ENCODE peak calls at places on chromosomes 6 and 20, in ten cellular contexts. C, A, J, M, R, O, P, B, W and Y are unnamed samples.

GRCh38 chr6:4776493-4776966 is 326 bp downstream of the CDYL start:
- DNase-seq in P (peak; percentile 73), O (no peak), A (no peak), W (no peak), R (peak; percentile 49), C (no peak), J (peak; percentile 41), B (no peak), M (no peak), Y (no peak)

GRCh38 chr6:152351110-152351509 is 286.1 kb downstream of the SYNE1 start:
- DNase-seq in J (no peak), C (no peak), O (no peak), A (no peak), M (no peak), W (no peak), R (no peak), B (no peak), P (no peak), Y (no peak)

GRCh38 chr6:111710911-111711310 is 105.2 kb upstream of the TRAF3IP2 start:
- DNase-seq in B (no peak), M (no peak), J (no peak), C (no peak), R (no peak), O (no peak), A (no peak), P (no peak), W (no peak), Y (no peak)

GRCh38 chr20:62018437-62019143 is 47.1 kb downstream of the TAF4 start:
- DNase-seq in W (no peak), C (no peak), M (no peak), B (no peak), R (no peak), O (no peak), P (no peak), A (no peak), J (no peak), Y (no peak)

GRCh38 chr6:116531675-116532570 is 13.6 kb downstream of the TRAPPC3L start:
- DNase-seq in J (peak; percentile 32), M (peak; percentile 55), W (no peak), C (peak; percentile 47), A (peak; percentile 43), B (peak; percentile 57), P (peak; percentile 54), R (peak; percentile 88), O (no peak), Y (peak; percentile 91)

GRCh38 chr6:128498244-128498643 is 22.2 kb downstream of the PTPRK start:
- DNase-seq in P (no peak), C (no peak), R (no peak), O (no peak), W (no peak), J (no peak), M (no peak), A (no peak), B (no peak), Y (no peak)

GRCh38 chr20:33490023-33490933 is at the start of gene CBFA2T2:
- DNase-seq in W (peak; percentile 36), A (no peak), P (no peak), O (peak; percentile 39), R (no peak), M (no peak), J (peak; percentile 50), C (no peak), B (peak; percentile 25), Y (peak; percentile 70)

GRCh38 chr20:10876558-10876957 is 202.8 kb upstream of the JAG1 start:
- DNase-seq in C (no peak), A (no peak), J (no peak), O (no peak), R (no peak), P (no peak), M (no peak), B (no peak), W (no peak), Y (peak; percentile 51)

GRCh38 chr20:53901064-53901463 is 169.3 kb downstream of the BCAS1 start:
- DNase-seq in B (peak; percentile 74), A (no peak), W (no peak), C (no peak), P (no peak), J (no peak), O (no peak), M (no peak), R (no peak), Y (peak; percentile 63)

GRCh38 chr6:45933855-45934254 is 81.8 kb downstream of the CLIC5 start:
- DNase-seq in A (no peak), P (no peak), C (no peak), B (no peak), W (no peak), M (no peak), R (no peak), J (no peak), O (no peak), Y (peak; percentile 82)

GRCh38 chr20:34705008-34705382 is 851 bp downstream of the TP53INP2 start:
- DNase-seq in M (no peak), W (no peak), R (no peak), C (no peak), O (no peak), J (no peak), A (no peak), B (no peak), P (no peak), Y (no peak)

GRCh38 chr20:22438926-22439325 is 145.4 kb downstream of the FOXA2 start:
- DNase-seq in C (no peak), B (no peak), M (no peak), A (no peak), R (peak; percentile 55), P (no peak), J (no peak), W (no peak), O (no peak), Y (no peak)

GRCh38 chr20:6164421-6165341 is 41.9 kb upstream of the FERMT1 start:
- DNase-seq in B (peak; percentile 18), M (no peak), R (no peak), W (no peak), O (no peak), J (peak; percentile 54), A (peak; percentile 60), C (no peak), P (no peak), Y (peak; percentile 33)

GRCh38 chr20:25470045-25470444 is 62.6 kb downstream of the GINS1 start:
- DNase-seq in R (peak; percentile 86), P (no peak), W (no peak), J (no peak), O (no peak), B (peak; percentile 51), A (no peak), M (peak; percentile 55), C (peak; percentile 31), Y (peak; percentile 61)

GRCh38 chr20:62875419-62876355 is 14.1 kb upstream of the TCFL5 start:
- DNase-seq in P (peak; percentile 74), M (peak; percentile 58), A (peak; percentile 74), O (peak; percentile 91), B (peak; percentile 42), W (peak; percentile 69), C (peak; percentile 78), R (peak; percentile 85), J (peak; percentile 68), Y (peak; percentile 82)

GRCh38 chr6:107866606-107867301 is 42.6 kb upstream of the SCML4 start:
- DNase-seq in A (no peak), B (peak; percentile 46), R (peak; percentile 77), M (no peak), P (no peak), J (no peak), C (no peak), W (no peak), O (no peak), Y (peak; percentile 61)
- TF ChIP-seq CTCF in A (peak; percentile 26), B (peak; percentile 55), R (peak; percentile 64), M (peak; percentile 15), P (no peak), J (no peak), C (peak; percentile 68), W (no peak), O (peak; percentile 56), Y (peak; percentile 58)

DNA sequence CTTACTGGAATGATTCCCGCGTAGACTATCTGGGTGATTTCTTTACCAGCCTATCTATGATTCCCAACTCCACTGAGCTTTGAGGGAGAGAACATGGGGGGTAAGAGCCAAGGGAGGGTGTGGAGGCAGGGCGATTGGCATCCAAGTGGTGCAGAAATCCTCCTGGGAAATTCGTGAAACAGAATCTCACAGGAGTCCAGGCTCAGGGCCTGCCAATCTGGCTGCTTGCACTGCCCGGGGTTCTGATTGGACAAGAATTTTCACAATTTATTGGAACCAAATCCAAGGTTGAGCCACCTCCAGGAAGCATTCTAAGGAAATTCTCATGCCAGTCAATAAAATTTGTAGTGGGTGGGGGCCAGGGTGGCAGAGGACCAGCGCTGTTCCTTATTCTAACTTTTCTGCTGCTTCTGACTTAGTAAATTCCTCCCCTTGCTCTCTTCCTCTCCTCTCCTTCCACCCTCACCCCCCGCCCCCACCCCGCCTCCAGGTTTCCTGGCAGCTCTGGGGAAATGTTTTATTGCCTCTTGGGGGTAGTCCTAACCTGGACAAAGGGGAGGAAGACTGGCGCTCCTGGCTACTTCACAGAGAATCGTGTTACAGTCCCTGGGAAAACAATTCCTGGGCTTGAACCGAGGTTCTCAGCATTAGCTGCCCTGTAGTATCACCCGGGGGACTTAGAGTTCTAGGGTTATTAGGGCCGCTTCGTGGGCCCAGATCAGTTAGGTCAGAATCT is 3.1 kb downstream of the BMP6 start:
- DNase-seq in O (no peak), B (no peak), C (no peak), J (no peak), M (no peak), P (no peak), W (no peak), A (no peak), R (peak; percentile 59), Y (no peak)
- H3K4me3 ChIP-seq in O (peak overlapping the region; percentile 66), B (no peak overlapping the region), C (no peak overlapping the region), J (no peak overlapping the region), M (no peak overlapping the region), P (no peak overlapping the region), W (peak overlapping the region; percentile 59), A (no peak overlapping the region), R (peak overlapping the region; percentile 74), Y (peak overlapping the region; percentile 23)

DNA sequence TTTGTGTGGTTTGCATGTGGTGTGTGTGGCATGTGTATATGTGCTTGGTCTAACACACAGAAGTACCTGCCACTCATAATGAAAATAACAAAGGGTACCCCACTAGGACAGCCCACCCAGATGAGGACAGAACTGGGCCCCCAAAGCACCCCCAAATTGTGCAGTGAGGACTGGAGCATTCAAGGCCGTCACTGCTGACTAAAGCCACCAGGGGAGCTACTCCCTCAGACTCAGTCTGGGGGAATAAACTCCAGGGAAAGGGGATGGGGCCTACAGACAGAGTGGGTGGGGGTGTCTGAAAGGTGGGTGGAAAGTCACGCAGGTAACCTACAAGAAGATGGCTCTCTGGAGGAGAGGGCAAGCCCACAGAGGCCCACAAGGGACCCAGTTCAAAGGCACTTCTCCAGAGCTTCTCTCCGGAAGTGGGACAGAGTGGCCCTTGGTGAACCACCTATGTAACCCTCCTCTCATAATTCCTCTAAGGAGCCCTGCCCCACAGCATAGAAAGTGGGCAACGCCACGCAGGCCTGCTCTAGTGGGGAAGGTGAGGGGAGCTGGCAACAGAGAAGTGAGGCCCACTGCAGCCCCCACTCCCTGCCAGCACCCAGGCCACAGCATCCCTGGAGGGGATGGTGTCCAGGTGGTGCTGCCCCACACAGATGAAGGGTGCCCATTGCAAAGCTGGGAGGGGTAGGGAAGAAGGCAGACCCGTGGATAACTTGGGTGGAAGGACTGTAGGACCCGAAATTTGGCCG is 122.8 kb upstream of the MAFB start:
- DNase-seq in B (no peak), R (peak; percentile 27), W (no peak), J (no peak), M (no peak), C (no peak), O (no peak), P (no peak), A (no peak), Y (no peak)
- TF ChIP-seq CTCF in B (no peak), R (peak; percentile 37), W (no peak), J (no peak), M (no peak), C (peak; percentile 17), O (no peak), P (no peak), A (no peak), Y (peak; percentile 42)

GRCh38 chr6:163902993-163903392 is 488.5 kb downstream of the QKI start:
- DNase-seq in C (no peak), R (no peak), J (no peak), A (no peak), B (no peak), W (no peak), O (no peak), M (no peak), P (no peak), Y (no peak)
- H3K4me3 ChIP-seq in C (no peak overlapping the region), R (no peak overlapping the region), J (no peak overlapping the region), A (no peak overlapping the region), B (no peak overlapping the region), W (no peak overlapping the region), O (no peak overlapping the region), M (no peak overlapping the region), P (no peak overlapping the region), Y (no peak overlapping the region)